ENCODE peak calls at places on chromosomes 11 and 22, in four cellular contexts. One of them, this sample, is unnamed.

GRCh38 chr11:61923166-61924015 is 6.0 kb upstream of the RAB3IL1 start:
- DNase-seq in GM23338: peak; percentile 67
- DNase-seq in body of pancreas: peak; percentile 47
- DNase-seq in IMR-90: peak; percentile 63
- DNase-seq in this sample: peak; percentile 39

GRCh38 chr11:13857828-13858227 is 104.7 kb upstream of the SPON1 start:
- DNase-seq in GM23338: no peak
- DNase-seq in body of pancreas: no peak
- DNase-seq in IMR-90: no peak
- DNase-seq in this sample: no peak

GRCh38 chr22:40407021-40407761 is 36.8 kb downstream of the SGSM3 start:
- DNase-seq in GM23338: no peak
- DNase-seq in body of pancreas: no peak
- DNase-seq in IMR-90: no peak
- DNase-seq in this sample: no peak

GRCh38 chr22:24497879-24498278 is 2.7 kb downstream of the UPB1 start:
- DNase-seq in GM23338: no peak
- DNase-seq in body of pancreas: no peak
- DNase-seq in IMR-90: no peak
- DNase-seq in this sample: no peak

GRCh38 chr11:44453213-44453612 is 112.2 kb upstream of the CD82 start:
- DNase-seq in GM23338: no peak
- DNase-seq in body of pancreas: no peak
- DNase-seq in IMR-90: no peak
- DNase-seq in this sample: no peak

GRCh38 chr11:46471943-46472661 is 80.5 kb upstream of the CHRM4 start:
- DNase-seq in GM23338: no peak
- DNase-seq in body of pancreas: no peak
- DNase-seq in IMR-90: no peak
- DNase-seq in this sample: no peak

GRCh38 chr22:42172385-42173172 is 42.0 kb upstream of the CYP2D6 start:
- DNase-seq in GM23338: no peak
- DNase-seq in body of pancreas: no peak
- DNase-seq in IMR-90: peak; percentile 58
- DNase-seq in this sample: peak; percentile 80

GRCh38 chr22:17097701-17098100 is 12.9 kb downstream of the IL17RA start:
- DNase-seq in GM23338: no peak
- DNase-seq in body of pancreas: no peak
- DNase-seq in IMR-90: no peak
- DNase-seq in this sample: no peak

DNA sequence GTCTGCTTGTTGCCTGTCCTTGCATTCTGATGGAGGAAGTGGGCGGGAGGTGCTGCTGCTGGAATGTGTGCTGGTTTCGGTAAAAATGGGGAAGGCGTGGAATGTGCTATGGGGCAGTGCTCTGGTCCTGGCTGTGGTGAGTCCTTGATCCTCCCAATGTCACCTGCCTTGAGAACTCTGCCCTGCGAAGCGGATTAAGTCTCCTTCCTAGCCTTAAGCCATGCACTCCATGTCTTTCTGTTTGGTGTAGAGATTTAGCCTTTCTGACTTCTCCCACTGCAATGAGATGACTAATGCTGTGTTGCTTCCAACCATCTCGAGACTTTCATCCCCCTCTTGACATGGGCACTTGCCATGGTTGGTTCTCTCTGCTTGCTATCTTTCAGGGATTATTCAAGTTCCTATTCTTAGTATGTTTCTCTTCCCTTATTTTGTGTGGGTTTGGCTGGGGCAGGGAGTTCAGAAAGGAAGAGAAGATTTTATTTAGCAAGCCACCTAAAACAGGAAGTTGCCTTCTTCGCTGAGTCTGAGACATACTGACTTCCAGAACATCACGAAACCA is 687.9 kb downstream of the NTM start:
- DNase-seq in GM23338: peak; percentile 44
- DNase-seq in body of pancreas: no peak
- DNase-seq in IMR-90: peak; percentile 61
- DNase-seq in this sample: peak; percentile 8
- H3K4me1 ChIP-seq in GM23338: no peaks in the 10 kb centered on the region
- H3K4me1 ChIP-seq in body of pancreas: no peaks in the 10 kb centered on the region
- H3K4me1 ChIP-seq in IMR-90: peaks cover 40% of the 10 kb centered on the region
- H3K4me1 ChIP-seq in this sample: no peaks in the 10 kb centered on the region

DNA sequence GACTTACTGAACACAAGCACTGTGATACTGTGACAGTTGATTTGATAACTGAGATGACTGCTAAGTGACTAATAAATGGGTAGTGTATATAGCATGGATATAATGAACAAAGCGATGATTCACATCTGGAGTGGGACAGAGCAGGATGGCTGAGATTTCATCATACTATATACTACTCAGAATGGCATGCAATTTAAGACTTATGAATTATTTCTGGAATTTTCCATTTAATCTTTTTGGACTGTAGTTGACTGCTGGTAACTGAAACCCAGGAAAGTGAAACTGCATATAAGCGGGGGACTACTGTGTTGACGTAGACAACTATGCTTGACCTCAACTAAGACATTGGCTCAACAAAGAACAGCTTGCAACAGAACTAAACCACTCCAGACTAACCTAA is 20.0 kb upstream of the NUCB2 start:
- DNase-seq in GM23338: no peak
- DNase-seq in body of pancreas: no peak
- DNase-seq in IMR-90: peak; percentile 99
- DNase-seq in this sample: no peak
- H3K27ac ChIP-seq in GM23338: no peak overlapping the region
- H3K27ac ChIP-seq in body of pancreas: no peak overlapping the region
- H3K27ac ChIP-seq in IMR-90: peak overlapping the region; percentile 97
- H3K27ac ChIP-seq in this sample: no peak overlapping the region

DNA sequence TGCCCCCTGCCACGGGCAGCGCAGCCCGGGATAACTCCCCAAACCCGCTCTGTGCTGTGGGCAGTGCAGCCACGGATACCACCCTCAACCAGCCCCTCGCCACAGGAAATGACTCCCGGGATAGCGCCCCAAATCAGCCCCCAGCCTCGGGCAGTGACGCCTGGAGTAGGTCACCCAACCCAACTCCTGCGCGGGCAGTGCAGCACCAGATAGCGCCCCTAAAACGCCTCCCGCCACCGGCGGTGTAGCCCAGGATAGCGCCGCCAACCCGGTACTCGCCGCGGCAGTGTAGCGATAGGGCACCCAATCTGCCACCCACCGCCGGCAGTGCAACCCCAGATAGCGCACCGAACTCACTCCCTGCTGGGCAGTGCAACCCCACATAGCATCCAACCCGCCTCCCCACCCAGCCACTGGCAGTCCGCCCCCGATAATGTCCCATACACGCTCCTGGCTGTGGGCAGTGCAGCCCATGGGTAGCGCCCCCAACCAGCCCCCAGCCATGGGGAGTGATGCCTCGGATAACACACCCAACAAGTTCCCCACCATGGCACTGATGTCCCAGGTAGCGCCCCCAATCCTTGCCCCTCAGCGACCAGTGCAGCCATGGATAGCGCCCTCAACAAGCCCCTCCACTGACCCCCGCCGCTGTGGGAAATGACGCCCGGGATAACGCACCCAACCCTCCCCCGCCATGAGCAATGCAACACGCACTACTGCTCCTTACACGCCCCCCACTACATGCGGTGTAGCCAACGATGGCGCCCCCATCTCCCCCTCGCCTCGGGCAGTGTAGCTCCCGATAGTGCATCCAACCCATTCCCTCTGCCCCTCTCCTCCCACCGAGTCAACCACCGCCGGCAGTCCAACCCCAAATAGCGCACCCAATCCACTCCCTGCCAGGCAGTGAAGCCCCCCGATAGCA is 1.4 kb downstream of the RFPL2 start:
- DNase-seq in GM23338: peak; percentile 39
- DNase-seq in body of pancreas: no peak
- DNase-seq in IMR-90: no peak
- DNase-seq in this sample: no peak
- H3K4me3 ChIP-seq in GM23338: peak overlapping the region; percentile 56
- H3K4me3 ChIP-seq in body of pancreas: no peak overlapping the region
- H3K4me3 ChIP-seq in IMR-90: no peak overlapping the region
- H3K4me3 ChIP-seq in this sample: no peak overlapping the region

GRCh38 chr22:19080853-19081252 is 41.4 kb downstream of the DGCR2 start:
- DNase-seq in GM23338: no peak
- DNase-seq in body of pancreas: no peak
- DNase-seq in IMR-90: no peak
- DNase-seq in this sample: no peak
- H3K4me1 ChIP-seq in GM23338: peaks cover 3% of the 10 kb centered on the region
- H3K4me1 ChIP-seq in body of pancreas: peaks cover 18% of the 10 kb centered on the region
- H3K4me1 ChIP-seq in IMR-90: peaks cover 3% of the 10 kb centered on the region
- H3K4me1 ChIP-seq in this sample: no peaks in the 10 kb centered on the region

GRCh38 chr11:72792437-72793021 is 1.3 kb downstream of the STARD10 start:
- DNase-seq in GM23338: no peak
- DNase-seq in body of pancreas: no peak
- DNase-seq in IMR-90: no peak
- DNase-seq in this sample: no peak

GRCh38 chr11:72788250-72788649 is 5.6 kb downstream of the STARD10 start:
- DNase-seq in GM23338: no peak
- DNase-seq in body of pancreas: no peak
- DNase-seq in IMR-90: no peak
- DNase-seq in this sample: no peak

GRCh38 chr11:72789493-72790131 is 4.2 kb downstream of the STARD10 start:
- DNase-seq in GM23338: no peak
- DNase-seq in body of pancreas: no peak
- DNase-seq in IMR-90: peak; percentile 52
- DNase-seq in this sample: no peak

GRCh38 chr11:72793452-72794367 is at the start of gene STARD10:
- DNase-seq in GM23338: peak; percentile 99
- DNase-seq in body of pancreas: peak; percentile 96
- DNase-seq in IMR-90: peak; percentile 94
- DNase-seq in this sample: peak; percentile 97

DNA sequence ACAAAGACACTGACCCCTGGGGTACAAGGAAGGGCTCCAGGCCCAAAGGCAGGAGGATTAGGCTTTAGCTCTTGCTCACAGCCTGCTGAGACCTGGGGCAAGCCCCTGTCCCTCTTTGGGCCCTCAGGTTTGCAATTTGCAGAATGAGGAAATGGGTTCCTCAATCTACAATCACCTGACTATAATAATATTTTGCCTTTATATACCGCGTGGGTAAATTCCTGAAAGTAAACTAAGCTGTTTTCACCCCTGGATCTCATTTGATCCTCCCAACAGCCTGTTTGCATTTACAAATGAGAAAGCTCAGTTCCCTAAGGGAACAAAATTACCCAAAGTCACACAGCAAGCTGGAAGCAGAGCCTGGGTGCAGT is 781 bp downstream of the STARD10 start:
- DNase-seq in GM23338: no peak
- DNase-seq in body of pancreas: no peak
- DNase-seq in IMR-90: no peak
- DNase-seq in this sample: no peak
- H3K27ac ChIP-seq in GM23338: no peak overlapping the region
- H3K27ac ChIP-seq in body of pancreas: peak overlapping the region; percentile 74
- H3K27ac ChIP-seq in IMR-90: peak overlapping the region; percentile 31
- H3K27ac ChIP-seq in this sample: no peak overlapping the region

DNA sequence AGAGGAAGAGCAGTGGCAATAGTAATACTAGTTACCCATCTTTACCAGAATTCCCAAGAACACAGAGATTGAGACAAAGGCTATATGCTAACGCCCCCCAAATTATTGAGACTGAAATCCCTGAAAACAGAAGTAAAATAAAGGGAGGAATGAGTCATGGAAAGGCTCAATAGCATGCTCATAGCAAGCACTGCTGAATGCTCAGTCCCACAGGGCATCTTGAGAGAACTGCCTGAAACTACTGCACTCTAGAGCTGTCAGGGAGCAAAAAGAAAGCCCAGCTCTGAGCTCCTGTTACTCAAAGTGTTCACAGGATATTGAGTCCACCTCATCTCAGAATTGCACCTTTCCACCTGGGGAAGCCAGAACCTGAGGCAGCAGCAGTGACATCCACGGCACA is 44.1 kb upstream of the FIBIN start:
- DNase-seq in GM23338: no peak
- DNase-seq in body of pancreas: no peak
- DNase-seq in IMR-90: peak; percentile 58
- DNase-seq in this sample: no peak
- H3K4me3 ChIP-seq in GM23338: no peak overlapping the region
- H3K4me3 ChIP-seq in body of pancreas: no peak overlapping the region
- H3K4me3 ChIP-seq in IMR-90: no peak overlapping the region
- H3K4me3 ChIP-seq in this sample: no peak overlapping the region

DNA sequence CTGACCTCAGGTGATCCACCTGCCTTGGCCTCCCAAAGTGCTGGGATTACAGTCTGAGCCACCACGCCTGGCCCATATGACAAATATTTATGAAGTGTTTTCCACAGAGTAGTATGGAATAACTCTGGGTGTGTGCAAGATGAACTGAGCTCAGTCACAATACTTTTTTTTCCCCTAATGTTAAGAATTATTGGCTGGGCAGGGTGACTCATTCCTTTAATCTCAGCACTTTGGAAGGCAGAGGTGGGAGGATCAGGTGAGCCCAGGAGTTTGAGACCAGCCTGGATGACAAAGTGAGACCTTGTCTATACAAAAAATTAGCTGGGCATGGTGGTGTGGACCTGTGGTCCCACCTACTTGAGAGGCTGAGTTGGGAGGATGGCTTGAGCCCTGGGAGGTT is 6.4 kb downstream of the PTPRJ start:
- DNase-seq in GM23338: no peak
- DNase-seq in body of pancreas: no peak
- DNase-seq in IMR-90: no peak
- DNase-seq in this sample: peak; percentile 72
- H3K4me1 ChIP-seq in GM23338: peaks cover 21% of the 10 kb centered on the region
- H3K4me1 ChIP-seq in body of pancreas: peaks cover 43% of the 10 kb centered on the region
- H3K4me1 ChIP-seq in IMR-90: peaks cover 15% of the 10 kb centered on the region
- H3K4me1 ChIP-seq in this sample: peaks cover 18% of the 10 kb centered on the region

This sample was measured in small intestine.